ENCODE peak calls at places on chromosomes 7 and 10, in four cellular contexts. One of them, this sample, is unnamed.

GRCh38 chr10:103451871-103452713 is at the start of gene CALHM2:
- DNase-seq in fibroblast of the aortic adventitia: peak
- DNase-seq in activated CD8-positive, alpha-beta T cell treated with anti-CD3 and anti-CD28 coated beads for 36 hours: peak
- DNase-seq in ascending aorta: no peak
- DNase-seq in this sample: peak

GRCh38 chr7:105408791-105409410 is 20.2 kb upstream of the SRPK2 start:
- DNase-seq in fibroblast of the aortic adventitia: no peak
- DNase-seq in activated CD8-positive, alpha-beta T cell treated with anti-CD3 and anti-CD28 coated beads for 36 hours: no peak
- DNase-seq in ascending aorta: no peak
- DNase-seq in this sample: no peak

GRCh38 chr10:19937989-19938388 is 121.8 kb downstream of the PLXDC2 start:
- DNase-seq in fibroblast of the aortic adventitia: no peak
- DNase-seq in activated CD8-positive, alpha-beta T cell treated with anti-CD3 and anti-CD28 coated beads for 36 hours: no peak
- DNase-seq in ascending aorta: no peak
- DNase-seq in this sample: no peak

GRCh38 chr7:34069676-34070075 is 164.3 kb downstream of the BMPER start:
- DNase-seq in fibroblast of the aortic adventitia: peak
- DNase-seq in activated CD8-positive, alpha-beta T cell treated with anti-CD3 and anti-CD28 coated beads for 36 hours: no peak
- DNase-seq in ascending aorta: no peak
- DNase-seq in this sample: no peak

GRCh38 chr10:121774404-121774803 is 153.4 kb downstream of the ATE1 start:
- DNase-seq in fibroblast of the aortic adventitia: no peak
- DNase-seq in activated CD8-positive, alpha-beta T cell treated with anti-CD3 and anti-CD28 coated beads for 36 hours: no peak
- DNase-seq in ascending aorta: no peak
- DNase-seq in this sample: no peak

GRCh38 chr7:95027181-95027872 is 119.9 kb downstream of the PPP1R9A start:
- DNase-seq in fibroblast of the aortic adventitia: no peak
- DNase-seq in activated CD8-positive, alpha-beta T cell treated with anti-CD3 and anti-CD28 coated beads for 36 hours: no peak
- DNase-seq in ascending aorta: no peak
- DNase-seq in this sample: no peak

GRCh38 chr10:46255696-46256355 is 31.0 kb upstream of the ANTXRL start:
- DNase-seq in fibroblast of the aortic adventitia: peak
- DNase-seq in activated CD8-positive, alpha-beta T cell treated with anti-CD3 and anti-CD28 coated beads for 36 hours: peak
- DNase-seq in ascending aorta: no peak
- DNase-seq in this sample: peak

GRCh38 chr7:142784096-142784495 is 13.3 kb downstream of the PRSS2 start:
- DNase-seq in fibroblast of the aortic adventitia: no peak
- DNase-seq in activated CD8-positive, alpha-beta T cell treated with anti-CD3 and anti-CD28 coated beads for 36 hours: no peak
- DNase-seq in ascending aorta: no peak
- DNase-seq in this sample: no peak

GRCh38 chr7:37248396-37248836 is 200.2 kb downstream of the ELMO1 start:
- DNase-seq in fibroblast of the aortic adventitia: no peak
- DNase-seq in activated CD8-positive, alpha-beta T cell treated with anti-CD3 and anti-CD28 coated beads for 36 hours: no peak
- DNase-seq in ascending aorta: no peak
- DNase-seq in this sample: no peak

GRCh38 chr7:2269468-2270460 is 27.7 kb downstream of the NUDT1 start:
- DNase-seq in fibroblast of the aortic adventitia: peak
- DNase-seq in activated CD8-positive, alpha-beta T cell treated with anti-CD3 and anti-CD28 coated beads for 36 hours: no peak
- DNase-seq in ascending aorta: no peak
- DNase-seq in this sample: no peak

GRCh38 chr7:17963281-17963680 is 23.0 kb upstream of the SNX13 start:
- DNase-seq in fibroblast of the aortic adventitia: peak
- DNase-seq in activated CD8-positive, alpha-beta T cell treated with anti-CD3 and anti-CD28 coated beads for 36 hours: no peak
- DNase-seq in ascending aorta: no peak
- DNase-seq in this sample: no peak

GRCh38 chr7:82572195-82572880 is 128.8 kb upstream of the CACNA2D1 start:
- DNase-seq in fibroblast of the aortic adventitia: peak
- DNase-seq in activated CD8-positive, alpha-beta T cell treated with anti-CD3 and anti-CD28 coated beads for 36 hours: peak
- DNase-seq in ascending aorta: peak
- DNase-seq in this sample: peak

GRCh38 chr7:101915000-101915399 is 97.6 kb downstream of the CUX1 start:
- DNase-seq in fibroblast of the aortic adventitia: no peak
- DNase-seq in activated CD8-positive, alpha-beta T cell treated with anti-CD3 and anti-CD28 coated beads for 36 hours: no peak
- DNase-seq in ascending aorta: no peak
- DNase-seq in this sample: no peak

GRCh38 chr10:86168256-86168655 is 198.3 kb downstream of the GRID1 start:
- DNase-seq in fibroblast of the aortic adventitia: no peak
- DNase-seq in activated CD8-positive, alpha-beta T cell treated with anti-CD3 and anti-CD28 coated beads for 36 hours: no peak
- DNase-seq in ascending aorta: no peak
- DNase-seq in this sample: no peak

GRCh38 chr7:22481726-22482125 is 18.3 kb downstream of the STEAP1B start:
- DNase-seq in fibroblast of the aortic adventitia: no peak
- DNase-seq in activated CD8-positive, alpha-beta T cell treated with anti-CD3 and anti-CD28 coated beads for 36 hours: no peak
- DNase-seq in ascending aorta: no peak
- DNase-seq in this sample: no peak

GRCh38 chr10:130487562-130487961 is 351.4 kb downstream of the GLRX3 start:
- DNase-seq in fibroblast of the aortic adventitia: no peak
- DNase-seq in activated CD8-positive, alpha-beta T cell treated with anti-CD3 and anti-CD28 coated beads for 36 hours: no peak
- DNase-seq in ascending aorta: no peak
- DNase-seq in this sample: no peak

GRCh38 chr10:88934900-88935672 is 17.5 kb downstream of the ACTA2 start:
- DNase-seq in fibroblast of the aortic adventitia: peak
- DNase-seq in activated CD8-positive, alpha-beta T cell treated with anti-CD3 and anti-CD28 coated beads for 36 hours: peak
- DNase-seq in ascending aorta: no peak
- DNase-seq in this sample: peak

GRCh38 chr10:60809157-60809556 is 30.9 kb downstream of the CDK1 start:
- DNase-seq in fibroblast of the aortic adventitia: peak
- DNase-seq in activated CD8-positive, alpha-beta T cell treated with anti-CD3 and anti-CD28 coated beads for 36 hours: no peak
- DNase-seq in ascending aorta: no peak
- DNase-seq in this sample: no peak

GRCh38 chr10:24569828-24570657 is 153.6 kb downstream of the ARHGAP21 start:
- DNase-seq in fibroblast of the aortic adventitia: no peak
- DNase-seq in activated CD8-positive, alpha-beta T cell treated with anti-CD3 and anti-CD28 coated beads for 36 hours: no peak
- DNase-seq in ascending aorta: no peak
- DNase-seq in this sample: no peak

GRCh38 chr10:98673156-98673765 is 226.5 kb upstream of the HPS1 start:
- DNase-seq in fibroblast of the aortic adventitia: no peak
- DNase-seq in activated CD8-positive, alpha-beta T cell treated with anti-CD3 and anti-CD28 coated beads for 36 hours: no peak
- DNase-seq in ascending aorta: no peak
- DNase-seq in this sample: no peak

GRCh38 chr10:31001740-31002139 is 29.9 kb downstream of the ZNF438 start:
- DNase-seq in fibroblast of the aortic adventitia: no peak
- DNase-seq in activated CD8-positive, alpha-beta T cell treated with anti-CD3 and anti-CD28 coated beads for 36 hours: no peak
- DNase-seq in ascending aorta: no peak
- DNase-seq in this sample: no peak

GRCh38 chr7:73894851-73895441 is 34.0 kb downstream of the TMEM270 start:
- DNase-seq in fibroblast of the aortic adventitia: peak
- DNase-seq in activated CD8-positive, alpha-beta T cell treated with anti-CD3 and anti-CD28 coated beads for 36 hours: no peak
- DNase-seq in ascending aorta: peak
- DNase-seq in this sample: no peak

GRCh38 chr7:84043661-84044191 is 150.9 kb downstream of the SEMA3A start:
- DNase-seq in fibroblast of the aortic adventitia: peak
- DNase-seq in activated CD8-positive, alpha-beta T cell treated with anti-CD3 and anti-CD28 coated beads for 36 hours: no peak
- DNase-seq in ascending aorta: no peak
- DNase-seq in this sample: no peak

GRCh38 chr10:100803481-100803880 is 58.1 kb downstream of the PAX2 start:
- DNase-seq in fibroblast of the aortic adventitia: no peak
- DNase-seq in activated CD8-positive, alpha-beta T cell treated with anti-CD3 and anti-CD28 coated beads for 36 hours: no peak
- DNase-seq in ascending aorta: no peak
- DNase-seq in this sample: no peak

GRCh38 chr7:27192546-27193334 is 7.2 kb downstream of the HOXA13 start:
- DNase-seq in fibroblast of the aortic adventitia: no peak
- DNase-seq in activated CD8-positive, alpha-beta T cell treated with anti-CD3 and anti-CD28 coated beads for 36 hours: no peak
- DNase-seq in ascending aorta: no peak
- DNase-seq in this sample: no peak

GRCh38 chr10:119197921-119198320 is 9.4 kb upstream of the GRK5 start:
- DNase-seq in fibroblast of the aortic adventitia: peak
- DNase-seq in activated CD8-positive, alpha-beta T cell treated with anti-CD3 and anti-CD28 coated beads for 36 hours: peak
- DNase-seq in ascending aorta: no peak
- DNase-seq in this sample: no peak

GRCh38 chr10:62653254-62653653 is 151.3 kb upstream of the ADO start:
- DNase-seq in fibroblast of the aortic adventitia: no peak
- DNase-seq in activated CD8-positive, alpha-beta T cell treated with anti-CD3 and anti-CD28 coated beads for 36 hours: no peak
- DNase-seq in ascending aorta: no peak
- DNase-seq in this sample: no peak

GRCh38 chr10:102408081-102408727 is 10.4 kb downstream of the PSD start:
- DNase-seq in fibroblast of the aortic adventitia: no peak
- DNase-seq in activated CD8-positive, alpha-beta T cell treated with anti-CD3 and anti-CD28 coated beads for 36 hours: peak
- DNase-seq in ascending aorta: no peak
- DNase-seq in this sample: no peak

GRCh38 chr10:80477-81105 is 31.5 kb upstream of the TUBB8 start:
- DNase-seq in fibroblast of the aortic adventitia: no peak
- DNase-seq in activated CD8-positive, alpha-beta T cell treated with anti-CD3 and anti-CD28 coated beads for 36 hours: no peak
- DNase-seq in ascending aorta: no peak
- DNase-seq in this sample: no peak

GRCh38 chr7:134701272-134701671 is 54.6 kb downstream of the BPGM start:
- DNase-seq in fibroblast of the aortic adventitia: peak
- DNase-seq in activated CD8-positive, alpha-beta T cell treated with anti-CD3 and anti-CD28 coated beads for 36 hours: peak
- DNase-seq in ascending aorta: no peak
- DNase-seq in this sample: no peak

GRCh38 chr10:132575320-132576201 is 38.0 kb downstream of the INPP5A start:
- DNase-seq in fibroblast of the aortic adventitia: peak
- DNase-seq in activated CD8-positive, alpha-beta T cell treated with anti-CD3 and anti-CD28 coated beads for 36 hours: peak
- DNase-seq in ascending aorta: no peak
- DNase-seq in this sample: no peak

GRCh38 chr7:135665072-135665471 is 2.8 kb downstream of the STMP1 start:
- DNase-seq in fibroblast of the aortic adventitia: no peak
- DNase-seq in activated CD8-positive, alpha-beta T cell treated with anti-CD3 and anti-CD28 coated beads for 36 hours: no peak
- DNase-seq in ascending aorta: no peak
- DNase-seq in this sample: no peak

GRCh38 chr7:139572071-139572470 is 48.6 kb downstream of the CLEC2L start:
- DNase-seq in fibroblast of the aortic adventitia: no peak
- DNase-seq in activated CD8-positive, alpha-beta T cell treated with anti-CD3 and anti-CD28 coated beads for 36 hours: no peak
- DNase-seq in ascending aorta: no peak
- DNase-seq in this sample: no peak

GRCh38 chr7:129607471-129608120 is 3.9 kb upstream of the NRF1 start:
- DNase-seq in fibroblast of the aortic adventitia: peak
- DNase-seq in activated CD8-positive, alpha-beta T cell treated with anti-CD3 and anti-CD28 coated beads for 36 hours: peak
- DNase-seq in ascending aorta: no peak
- DNase-seq in this sample: peak

GRCh38 chr10:36489181-36489927 is 636.0 kb upstream of the ANKRD30A start:
- DNase-seq in fibroblast of the aortic adventitia: peak
- DNase-seq in activated CD8-positive, alpha-beta T cell treated with anti-CD3 and anti-CD28 coated beads for 36 hours: no peak
- DNase-seq in ascending aorta: no peak
- DNase-seq in this sample: no peak

GRCh38 chr10:91284486-91285090 is 64.1 kb downstream of the PCGF5 start:
- DNase-seq in fibroblast of the aortic adventitia: no peak
- DNase-seq in activated CD8-positive, alpha-beta T cell treated with anti-CD3 and anti-CD28 coated beads for 36 hours: no peak
- DNase-seq in ascending aorta: no peak
- DNase-seq in this sample: no peak

GRCh38 chr10:88186335-88186734 is 322.9 kb downstream of the PTEN start:
- DNase-seq in fibroblast of the aortic adventitia: peak
- DNase-seq in activated CD8-positive, alpha-beta T cell treated with anti-CD3 and anti-CD28 coated beads for 36 hours: no peak
- DNase-seq in ascending aorta: no peak
- DNase-seq in this sample: no peak

DNA sequence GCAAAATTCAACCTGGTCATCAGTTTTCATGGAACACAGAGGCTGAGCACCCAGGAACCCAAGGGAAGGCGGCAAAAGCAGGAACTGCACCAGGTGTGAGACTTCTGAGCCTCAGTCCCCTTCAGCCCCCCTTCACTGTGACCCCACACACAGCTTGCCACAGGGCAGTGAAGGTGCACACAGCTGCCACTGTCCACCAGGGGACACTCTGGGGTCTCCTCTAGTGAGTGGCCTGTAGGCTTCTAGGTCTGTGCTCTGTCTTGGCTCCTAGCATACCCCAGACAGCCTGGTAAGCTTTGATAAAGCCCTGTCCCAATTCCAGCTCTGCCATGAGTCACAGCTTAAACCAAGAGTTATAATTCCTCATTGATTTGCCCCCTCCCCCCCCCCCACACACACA is 12.1 kb downstream of the KCNH2 start:
- DNase-seq in fibroblast of the aortic adventitia: no peak
- DNase-seq in activated CD8-positive, alpha-beta T cell treated with anti-CD3 and anti-CD28 coated beads for 36 hours: no peak
- DNase-seq in ascending aorta: no peak
- DNase-seq in this sample: no peak
- TF ChIP-seq CTCF in fibroblast of the aortic adventitia: peak
- TF ChIP-seq CTCF in activated CD8-positive, alpha-beta T cell treated with anti-CD3 and anti-CD28 coated beads for 36 hours: no peak
- TF ChIP-seq CTCF in ascending aorta: no peak
- TF ChIP-seq CTCF in this sample: no peak

DNA sequence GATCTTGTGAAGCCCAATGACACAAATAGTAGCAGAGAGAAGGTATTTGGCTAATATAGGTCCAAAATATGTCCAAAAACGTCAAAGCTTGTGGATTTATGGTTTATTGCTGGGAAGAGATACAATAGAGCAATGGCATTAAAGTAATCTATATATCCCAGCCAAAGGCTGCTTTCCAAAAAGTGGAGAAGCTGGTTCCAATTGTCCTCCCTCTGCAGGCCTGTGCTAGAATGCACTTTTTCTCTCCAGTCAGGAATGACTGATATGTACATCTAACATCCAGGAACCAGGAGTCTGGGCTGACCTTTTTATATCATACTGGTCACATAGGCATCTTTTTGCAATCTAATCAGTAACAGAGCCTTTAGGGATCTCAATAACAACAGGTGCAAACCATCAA is 167.1 kb upstream of the FAM3C start:
- DNase-seq in fibroblast of the aortic adventitia: no peak
- DNase-seq in activated CD8-positive, alpha-beta T cell treated with anti-CD3 and anti-CD28 coated beads for 36 hours: no peak
- DNase-seq in ascending aorta: no peak
- DNase-seq in this sample: no peak
- TF ChIP-seq CTCF in fibroblast of the aortic adventitia: peak
- TF ChIP-seq CTCF in activated CD8-positive, alpha-beta T cell treated with anti-CD3 and anti-CD28 coated beads for 36 hours: no peak
- TF ChIP-seq CTCF in ascending aorta: no peak
- TF ChIP-seq CTCF in this sample: no peak

GRCh38 chr10:95289003-95289920 is 1.5 kb downstream of the PDLIM1 start:
- DNase-seq in fibroblast of the aortic adventitia: no peak
- DNase-seq in activated CD8-positive, alpha-beta T cell treated with anti-CD3 and anti-CD28 coated beads for 36 hours: no peak
- DNase-seq in ascending aorta: no peak
- DNase-seq in this sample: no peak
- TF ChIP-seq CTCF in fibroblast of the aortic adventitia: no peak
- TF ChIP-seq CTCF in activated CD8-positive, alpha-beta T cell treated with anti-CD3 and anti-CD28 coated beads for 36 hours: no peak
- TF ChIP-seq CTCF in ascending aorta: no peak
- TF ChIP-seq CTCF in this sample: no peak

DNA sequence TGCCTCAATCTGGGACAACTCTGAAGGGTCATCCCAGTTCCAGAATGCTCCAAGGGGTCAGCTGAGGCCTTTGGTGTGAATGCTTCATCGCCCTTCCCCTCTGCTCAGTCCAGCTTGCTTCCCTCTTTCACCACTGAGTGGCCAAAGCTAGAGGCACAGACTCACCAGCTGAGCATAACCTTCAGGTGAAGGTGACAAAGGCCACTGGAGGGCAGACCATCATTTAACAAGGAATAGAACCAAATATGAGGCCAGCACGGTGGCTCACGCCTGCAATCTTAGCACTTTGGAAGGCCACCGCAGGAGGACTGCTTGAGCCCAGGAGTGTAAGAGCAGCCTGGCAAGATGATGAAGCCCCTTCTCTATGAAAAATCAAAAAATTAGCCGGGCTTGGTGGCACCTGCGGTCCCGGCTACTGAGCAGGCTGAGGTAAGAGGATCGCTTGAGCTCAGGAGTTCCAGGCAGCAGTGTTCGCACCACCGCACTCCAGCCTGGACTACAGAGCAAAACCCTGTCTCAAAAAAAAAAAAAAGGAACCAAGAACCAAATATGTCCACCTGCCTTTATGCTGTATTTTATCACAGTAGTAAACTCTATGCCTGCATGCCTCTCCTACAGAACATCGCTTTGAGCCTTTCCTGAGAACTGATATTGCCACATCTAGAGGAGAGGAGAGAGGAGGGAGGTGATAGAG is 13.4 kb downstream of the PRKAG2 start:
- DNase-seq in fibroblast of the aortic adventitia: no peak
- DNase-seq in activated CD8-positive, alpha-beta T cell treated with anti-CD3 and anti-CD28 coated beads for 36 hours: no peak
- DNase-seq in ascending aorta: no peak
- DNase-seq in this sample: no peak
- TF ChIP-seq CTCF in fibroblast of the aortic adventitia: no peak
- TF ChIP-seq CTCF in activated CD8-positive, alpha-beta T cell treated with anti-CD3 and anti-CD28 coated beads for 36 hours: no peak
- TF ChIP-seq CTCF in ascending aorta: no peak
- TF ChIP-seq CTCF in this sample: no peak

This sample was measured in CD4-positive, alpha-beta T cell.